ENCODE peak calls at places on chromosomes 12 and 14, in four cellular contexts. U is uterus; R is SK-N-SH; L is CD8-positive, alpha-beta T cell. S is an unnamed sample.
A peak's percentile ranks its signal among the peaks of the same experiment; 100 is the strongest.

GRCh38 chr14:33457021-33457420 is 493.9 kb downstream of the EGLN3 start:
- DNase-seq in U (no peak), R (no peak), L (no peak), S (no peak)

GRCh38 chr12:73589220-73589619 is 948.4 kb upstream of the ATXN7L3B start:
- DNase-seq in U (no peak), R (no peak), L (no peak), S (no peak)

GRCh38 chr14:88695873-88696272 is 96.9 kb downstream of the EML5 start:
- DNase-seq in U (no peak), R (no peak), L (no peak), S (no peak)

GRCh38 chr14:56720703-56721426 is 89.4 kb downstream of the OTX2 start:
- DNase-seq in U (no peak), R (no peak), L (no peak), S (no peak)

GRCh38 chr12:121543786-121544185 is 37.0 kb downstream of the KDM2B start:
- DNase-seq in U (no peak), R (no peak), L (no peak), S (no peak)

GRCh38 chr12:82407481-82407880 is 49.2 kb downstream of the METTL25 start:
- DNase-seq in U (no peak), R (no peak), L (no peak), S (no peak)

GRCh38 chr12:32679910-32680217 is 763 bp downstream of the DNM1L start:
- DNase-seq in U (no peak), R (no peak), L (no peak), S (no peak)

GRCh38 chr14:74508292-74508731 is 14.7 kb downstream of the ISCA2 start:
- DNase-seq in U (no peak), R (peak; percentile 77), L (no peak), S (peak; percentile 18)

GRCh38 chr12:49687941-49688340 is 19.3 kb downstream of the FMNL3 start:
- DNase-seq in U (no peak), R (no peak), L (no peak), S (no peak)

GRCh38 chr14:100317897-100318808 is 5.0 kb upstream of the SLC25A47 start:
- DNase-seq in U (peak; percentile 76), R (peak; percentile 61), L (peak; percentile 62), S (peak; percentile 84)

GRCh38 chr12:110370732-110371141 is 32.8 kb downstream of the ANAPC7 start:
- DNase-seq in U (no peak), R (no peak), L (no peak), S (no peak)

GRCh38 chr14:103910262-103910935 is 17.9 kb upstream of the TDRD9 start:
- DNase-seq in U (peak; percentile 72), R (peak; percentile 83), L (peak; percentile 63), S (peak; percentile 55)

GRCh38 chr12:75042125-75042524 is 167.5 kb downstream of the KCNC2 start:
- DNase-seq in U (no peak), R (no peak), L (no peak), S (no peak)

GRCh38 chr12:93833946-93834345 is 156.8 kb downstream of the CRADD start:
- DNase-seq in U (no peak), R (no peak), L (no peak), S (no peak)

GRCh38 chr12:62370189-62370588 is 96.4 kb upstream of the MON2 start:
- DNase-seq in U (no peak), R (no peak), L (no peak), S (no peak)

GRCh38 chr14:68535404-68536024 is 257.4 kb downstream of the ZFP36L1 start:
- DNase-seq in U (no peak), R (no peak), L (no peak), S (no peak)

GRCh38 chr12:92860521-92860920 is 68.6 kb downstream of the EEA1 start:
- DNase-seq in U (no peak), R (no peak), L (no peak), S (no peak)

GRCh38 chr14:64983439-64984310 is 3.0 kb upstream of the FNTB start:
- DNase-seq in U (no peak), R (peak; percentile 65), L (no peak), S (no peak)

GRCh38 chr12:116687888-116688287 is 50.0 kb downstream of the SPRING1 start:
- DNase-seq in U (no peak), R (peak; percentile 67), L (no peak), S (peak; percentile 68)

GRCh38 chr14:78902010-78902623 is 731.9 kb downstream of the NRXN3 start:
- DNase-seq in U (no peak), R (peak; percentile 7), L (no peak), S (no peak)

GRCh38 chr12:22527999-22528398 is 16.3 kb downstream of the C2CD5 start:
- DNase-seq in U (no peak), R (no peak), L (no peak), S (no peak)

GRCh38 chr12:116389990-116390655 is 112.6 kb upstream of the MED13L start:
- DNase-seq in U (no peak), R (no peak), L (no peak), S (no peak)

GRCh38 chr14:103155013-103155412 is 31.8 kb downstream of the TNFAIP2 start:
- DNase-seq in U (no peak), R (peak; percentile 77), L (no peak), S (peak; percentile 88)

GRCh38 chr12:81792666-81793065 is 33.5 kb upstream of the PPFIA2 start:
- DNase-seq in U (no peak), R (no peak), L (no peak), S (no peak)

GRCh38 chr14:96626121-96626768 is 124.1 kb downstream of the PAPOLA start:
- DNase-seq in U (peak; percentile 2), R (no peak), L (no peak), S (peak; percentile 28)

GRCh38 chr14:32043624-32044023 is 33.5 kb upstream of the ARHGAP5 start:
- DNase-seq in U (no peak), R (no peak), L (no peak), S (no peak)

GRCh38 chr12:71155228-71155627 is 2.6 kb downstream of the TSPAN8 start:
- DNase-seq in U (no peak), R (no peak), L (no peak), S (no peak)

GRCh38 chr12:19533567-19533966 is 94.3 kb downstream of the AEBP2 start:
- DNase-seq in U (no peak), R (no peak), L (no peak), S (no peak)

GRCh38 chr14:26992403-26993115 is 394.7 kb upstream of the NOVA1 start:
- DNase-seq in U (no peak), R (no peak), L (no peak), S (no peak)

GRCh38 chr12:120006248-120006975 is 17.4 kb downstream of the BICDL1 start:
- DNase-seq in U (no peak), R (no peak), L (no peak), S (no peak)

GRCh38 chr12:65497645-65498044 is 219.2 kb downstream of the MSRB3 start:
- DNase-seq in U (no peak), R (no peak), L (no peak), S (no peak)

GRCh38 chr14:104681689-104682074 is 7.7 kb upstream of the INF2 start:
- DNase-seq in U (peak; percentile 85), R (peak; percentile 85), L (no peak), S (peak; percentile 96)

GRCh38 chr12:18320036-18320617 is 58.8 kb downstream of the PIK3C2G start:
- DNase-seq in U (no peak), R (peak; percentile 22), L (no peak), S (no peak)

GRCh38 chr14:104425763-104426691 is 153.5 kb upstream of the C14orf180 start:
- DNase-seq in U (no peak), R (no peak), L (no peak), S (no peak)

GRCh38 chr14:81220767-81221578 is at the start of gene GTF2A1:
- DNase-seq in U (peak; percentile 96), R (peak; percentile 95), L (peak; percentile 96), S (peak; percentile 94)

GRCh38 chr14:81220488-81220766 is 332 bp downstream of the GTF2A1 start:
- DNase-seq in U (no peak), R (no peak), L (no peak), S (no peak)

GRCh38 chr14:81221579-81222102 is 882 bp upstream of the GTF2A1 start:
- DNase-seq in U (no peak), R (no peak), L (no peak), S (no peak)

GRCh38 chr14:81219821-81220487 is 805 bp downstream of the GTF2A1 start:
- DNase-seq in U (peak; percentile 41), R (peak; percentile 61), L (peak; percentile 35), S (peak; percentile 74)

GRCh38 chr14:81219210-81219820 is 1.4 kb downstream of the GTF2A1 start:
- DNase-seq in U (peak; percentile 88), R (peak; percentile 81), L (peak; percentile 79), S (peak; percentile 96)
- H3K4me1 ChIP-seq in U (peaks cover 13% of the 10 kb centered on the region), R (peaks cover 13% of the 10 kb centered on the region), L (peaks cover 31% of the 10 kb centered on the region), S (peaks cover 17% of the 10 kb centered on the region)

GRCh38 chr12:23950011-23950774 is 723 bp upstream of the SOX5 start:
- DNase-seq in U (no peak), R (peak; percentile 21), L (no peak), S (peak; percentile 59)
- H3K4me3 ChIP-seq in U (peak overlapping the region; percentile 39), R (peak overlapping the region; percentile 53), L (no peak overlapping the region), S (peak overlapping the region; percentile 47)

GRCh38 chr12:100077367-100077766 is 65.3 kb downstream of the BLTP3B start:
- DNase-seq in U (no peak), R (peak; percentile 7), L (no peak), S (no peak)
- H3K4me1 ChIP-seq in U (no peaks in the 10 kb centered on the region), R (no peaks in the 10 kb centered on the region), L (no peaks in the 10 kb centered on the region), S (no peaks in the 10 kb centered on the region)

GRCh38 chr12:42163913-42164312 is 19.2 kb upstream of the GXYLT1 start:
- DNase-seq in U (no peak), R (no peak), L (no peak), S (no peak)
- H3K4me3 ChIP-seq in U (no peak overlapping the region), R (no peak overlapping the region), L (no peak overlapping the region), S (no peak overlapping the region)

GRCh38 chr12:112008918-112009317 is 4.0 kb downstream of the TMEM116 start:
- DNase-seq in U (no peak), R (no peak), L (no peak), S (no peak)
- H3K4me1 ChIP-seq in U (no peaks in the 10 kb centered on the region), R (peaks cover 11% of the 10 kb centered on the region), L (peaks cover 30% of the 10 kb centered on the region), S (peaks cover 5% of the 10 kb centered on the region)

GRCh38 chr14:101875041-101875725 is 89.2 kb upstream of the DYNC1H1 start:
- DNase-seq in U (no peak), R (no peak), L (no peak), S (no peak)
- H3K4me3 ChIP-seq in U (no peak overlapping the region), R (no peak overlapping the region), L (no peak overlapping the region), S (no peak overlapping the region)

GRCh38 chr12:10708862-10709261 is 14.3 kb downstream of the YBX3 start:
- DNase-seq in U (no peak), R (no peak), L (no peak), S (no peak)
- H3K4me1 ChIP-seq in U (no peaks in the 10 kb centered on the region), R (no peaks in the 10 kb centered on the region), L (no peaks in the 10 kb centered on the region), S (peaks cover 29% of the 10 kb centered on the region)

DNA sequence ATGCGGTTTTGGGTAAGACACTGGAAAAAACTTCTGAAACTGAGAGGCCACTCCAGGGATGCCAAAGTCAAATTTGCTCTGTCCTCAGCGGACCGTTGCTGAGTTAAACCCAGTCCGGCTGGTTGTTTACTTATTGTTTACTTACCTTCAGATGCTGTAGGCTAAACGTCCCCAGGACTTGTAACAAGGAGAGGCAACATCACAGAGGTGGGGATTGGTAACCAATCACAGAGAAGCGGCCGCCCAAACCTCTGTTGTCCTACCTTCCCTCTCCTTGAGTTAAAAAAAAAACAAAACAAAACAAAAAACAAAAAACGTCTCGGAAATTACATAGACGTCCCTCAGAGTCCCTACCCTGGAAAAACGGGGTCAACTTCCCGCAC is 380 bp downstream of the ANO2 start:
- DNase-seq in U (no peak), R (no peak), L (no peak), S (no peak)
- H3K4me3 ChIP-seq in U (peak overlapping the region; percentile 11), R (no peak overlapping the region), L (no peak overlapping the region), S (peak overlapping the region; percentile 52)

GRCh38 chr12:108805136-108805535 is 52.2 kb downstream of the SSH1 start:
- DNase-seq in U (no peak), R (no peak), L (no peak), S (peak; percentile 10)
- H3K4me1 ChIP-seq in U (peaks cover 14% of the 10 kb centered on the region), R (peaks cover 41% of the 10 kb centered on the region), L (no peaks in the 10 kb centered on the region), S (peaks cover 30% of the 10 kb centered on the region)

GRCh38 chr12:68806488-68807237 is 1.3 kb upstream of the MDM2 start:
- DNase-seq in U (no peak), R (no peak), L (no peak), S (no peak)
- H3K4me3 ChIP-seq in U (peak overlapping the region; percentile 78), R (no peak overlapping the region), L (no peak overlapping the region), S (peak overlapping the region; percentile 98)

S was measured in tibial artery.